ENCODE peak calls at places on chromosomes 2 and 18, in seven cellular contexts. One of them, this sample, is unnamed.

GRCh38 chr2:234631896-234632514 is 135.1 kb upstream of the ARL4C start:
- DNase-seq in GM12864: no peak
- DNase-seq in GM12865: no peak
- DNase-seq in fibroblast of the aortic adventitia: no peak
- DNase-seq in kidney epithelial cell: no peak
- DNase-seq in fibroblast of mammary gland: no peak
- DNase-seq in transverse colon: no peak
- DNase-seq in this sample: no peak

GRCh38 chr2:8685697-8686358 is 4.0 kb downstream of the ID2 start:
- DNase-seq in GM12864: no peak
- DNase-seq in GM12865: peak
- DNase-seq in fibroblast of the aortic adventitia: peak
- DNase-seq in kidney epithelial cell: no peak
- DNase-seq in fibroblast of mammary gland: no peak
- DNase-seq in transverse colon: peak
- DNase-seq in this sample: no peak

GRCh38 chr2:130756041-130756720 is 841 bp downstream of the AMER3 start:
- DNase-seq in GM12864: no peak
- DNase-seq in GM12865: no peak
- DNase-seq in fibroblast of the aortic adventitia: peak
- DNase-seq in kidney epithelial cell: no peak
- DNase-seq in fibroblast of mammary gland: peak
- DNase-seq in transverse colon: no peak
- DNase-seq in this sample: no peak

GRCh38 chr18:73683618-73684238 is 463.9 kb downstream of the FBXO15 start:
- DNase-seq in GM12864: no peak
- DNase-seq in GM12865: no peak
- DNase-seq in fibroblast of the aortic adventitia: peak
- DNase-seq in kidney epithelial cell: no peak
- DNase-seq in fibroblast of mammary gland: peak
- DNase-seq in transverse colon: no peak
- DNase-seq in this sample: no peak

GRCh38 chr2:196356332-196356731 is 185.0 kb upstream of the STK17B start:
- DNase-seq in GM12864: no peak
- DNase-seq in GM12865: no peak
- DNase-seq in fibroblast of the aortic adventitia: no peak
- DNase-seq in kidney epithelial cell: no peak
- DNase-seq in fibroblast of mammary gland: no peak
- DNase-seq in transverse colon: no peak
- DNase-seq in this sample: no peak

GRCh38 chr18:79507076-79507545 is 111.4 kb downstream of the NFATC1 start:
- DNase-seq in GM12864: no peak
- DNase-seq in GM12865: no peak
- DNase-seq in fibroblast of the aortic adventitia: peak
- DNase-seq in kidney epithelial cell: no peak
- DNase-seq in fibroblast of mammary gland: peak
- DNase-seq in transverse colon: peak
- DNase-seq in this sample: no peak

GRCh38 chr2:43731211-43731610 is 42.6 kb upstream of the DYNC2LI1 start:
- DNase-seq in GM12864: no peak
- DNase-seq in GM12865: no peak
- DNase-seq in fibroblast of the aortic adventitia: no peak
- DNase-seq in kidney epithelial cell: no peak
- DNase-seq in fibroblast of mammary gland: no peak
- DNase-seq in transverse colon: no peak
- DNase-seq in this sample: no peak

GRCh38 chr18:54964741-54965140 is 5.5 kb upstream of the CCDC68 start:
- DNase-seq in GM12864: no peak
- DNase-seq in GM12865: no peak
- DNase-seq in fibroblast of the aortic adventitia: peak
- DNase-seq in kidney epithelial cell: no peak
- DNase-seq in fibroblast of mammary gland: no peak
- DNase-seq in transverse colon: no peak
- DNase-seq in this sample: no peak

GRCh38 chr2:38148501-38148900 is 72.5 kb upstream of the CYP1B1 start:
- DNase-seq in GM12864: no peak
- DNase-seq in GM12865: no peak
- DNase-seq in fibroblast of the aortic adventitia: peak
- DNase-seq in kidney epithelial cell: peak
- DNase-seq in fibroblast of mammary gland: peak
- DNase-seq in transverse colon: no peak
- DNase-seq in this sample: no peak

GRCh38 chr2:168089200-168089599 is 158.2 kb downstream of the STK39 start:
- DNase-seq in GM12864: no peak
- DNase-seq in GM12865: peak
- DNase-seq in fibroblast of the aortic adventitia: no peak
- DNase-seq in kidney epithelial cell: no peak
- DNase-seq in fibroblast of mammary gland: no peak
- DNase-seq in transverse colon: no peak
- DNase-seq in this sample: no peak

GRCh38 chr18:49609416-49610284 is 47.8 kb downstream of the LIPG start:
- DNase-seq in GM12864: no peak
- DNase-seq in GM12865: no peak
- DNase-seq in fibroblast of the aortic adventitia: no peak
- DNase-seq in kidney epithelial cell: no peak
- DNase-seq in fibroblast of mammary gland: peak
- DNase-seq in transverse colon: no peak
- DNase-seq in this sample: no peak

GRCh38 chr2:30229596-30229995 is 1.7 kb upstream of the LBH start:
- DNase-seq in GM12864: no peak
- DNase-seq in GM12865: no peak
- DNase-seq in fibroblast of the aortic adventitia: no peak
- DNase-seq in kidney epithelial cell: no peak
- DNase-seq in fibroblast of mammary gland: no peak
- DNase-seq in transverse colon: no peak
- DNase-seq in this sample: no peak

GRCh38 chr2:26300234-26300641 is 45.7 kb upstream of the SELENOI start:
- DNase-seq in GM12864: no peak
- DNase-seq in GM12865: no peak
- DNase-seq in fibroblast of the aortic adventitia: peak
- DNase-seq in kidney epithelial cell: no peak
- DNase-seq in fibroblast of mammary gland: peak
- DNase-seq in transverse colon: peak
- DNase-seq in this sample: no peak

GRCh38 chr2:55157474-55157884 is 74.6 kb downstream of the CLHC1 start:
- DNase-seq in GM12864: no peak
- DNase-seq in GM12865: peak
- DNase-seq in fibroblast of the aortic adventitia: peak
- DNase-seq in kidney epithelial cell: no peak
- DNase-seq in fibroblast of mammary gland: peak
- DNase-seq in transverse colon: no peak
- DNase-seq in this sample: no peak

GRCh38 chr18:62912885-62913284 is 197.5 kb downstream of the PHLPP1 start:
- DNase-seq in GM12864: no peak
- DNase-seq in GM12865: no peak
- DNase-seq in fibroblast of the aortic adventitia: no peak
- DNase-seq in kidney epithelial cell: no peak
- DNase-seq in fibroblast of mammary gland: no peak
- DNase-seq in transverse colon: no peak
- DNase-seq in this sample: no peak

GRCh38 chr18:2390158-2390557 is 181.1 kb downstream of the METTL4 start:
- DNase-seq in GM12864: no peak
- DNase-seq in GM12865: no peak
- DNase-seq in fibroblast of the aortic adventitia: no peak
- DNase-seq in kidney epithelial cell: no peak
- DNase-seq in fibroblast of mammary gland: no peak
- DNase-seq in transverse colon: no peak
- DNase-seq in this sample: no peak

GRCh38 chr2:108616731-108617161 is 82.5 kb downstream of the LIMS1 start:
- DNase-seq in GM12864: no peak
- DNase-seq in GM12865: no peak
- DNase-seq in fibroblast of the aortic adventitia: peak
- DNase-seq in kidney epithelial cell: no peak
- DNase-seq in fibroblast of mammary gland: peak
- DNase-seq in transverse colon: no peak
- DNase-seq in this sample: no peak

GRCh38 chr2:11454824-11455223 is 11.1 kb downstream of the E2F6 start:
- DNase-seq in GM12864: no peak
- DNase-seq in GM12865: no peak
- DNase-seq in fibroblast of the aortic adventitia: no peak
- DNase-seq in kidney epithelial cell: no peak
- DNase-seq in fibroblast of mammary gland: no peak
- DNase-seq in transverse colon: no peak
- DNase-seq in this sample: no peak

GRCh38 chr2:136327162-136327852 is 209.4 kb upstream of the CXCR4 start:
- DNase-seq in GM12864: peak
- DNase-seq in GM12865: peak
- DNase-seq in fibroblast of the aortic adventitia: no peak
- DNase-seq in kidney epithelial cell: peak
- DNase-seq in fibroblast of mammary gland: no peak
- DNase-seq in transverse colon: peak
- DNase-seq in this sample: no peak
- H3K4me3 ChIP-seq in GM12864: no peak
- H3K4me3 ChIP-seq in GM12865: peak
- H3K4me3 ChIP-seq in fibroblast of the aortic adventitia: no peak
- H3K4me3 ChIP-seq in kidney epithelial cell: no peak
- H3K4me3 ChIP-seq in fibroblast of mammary gland: no peak
- H3K4me3 ChIP-seq in transverse colon: peak
- H3K4me3 ChIP-seq in this sample: no peak

DNA sequence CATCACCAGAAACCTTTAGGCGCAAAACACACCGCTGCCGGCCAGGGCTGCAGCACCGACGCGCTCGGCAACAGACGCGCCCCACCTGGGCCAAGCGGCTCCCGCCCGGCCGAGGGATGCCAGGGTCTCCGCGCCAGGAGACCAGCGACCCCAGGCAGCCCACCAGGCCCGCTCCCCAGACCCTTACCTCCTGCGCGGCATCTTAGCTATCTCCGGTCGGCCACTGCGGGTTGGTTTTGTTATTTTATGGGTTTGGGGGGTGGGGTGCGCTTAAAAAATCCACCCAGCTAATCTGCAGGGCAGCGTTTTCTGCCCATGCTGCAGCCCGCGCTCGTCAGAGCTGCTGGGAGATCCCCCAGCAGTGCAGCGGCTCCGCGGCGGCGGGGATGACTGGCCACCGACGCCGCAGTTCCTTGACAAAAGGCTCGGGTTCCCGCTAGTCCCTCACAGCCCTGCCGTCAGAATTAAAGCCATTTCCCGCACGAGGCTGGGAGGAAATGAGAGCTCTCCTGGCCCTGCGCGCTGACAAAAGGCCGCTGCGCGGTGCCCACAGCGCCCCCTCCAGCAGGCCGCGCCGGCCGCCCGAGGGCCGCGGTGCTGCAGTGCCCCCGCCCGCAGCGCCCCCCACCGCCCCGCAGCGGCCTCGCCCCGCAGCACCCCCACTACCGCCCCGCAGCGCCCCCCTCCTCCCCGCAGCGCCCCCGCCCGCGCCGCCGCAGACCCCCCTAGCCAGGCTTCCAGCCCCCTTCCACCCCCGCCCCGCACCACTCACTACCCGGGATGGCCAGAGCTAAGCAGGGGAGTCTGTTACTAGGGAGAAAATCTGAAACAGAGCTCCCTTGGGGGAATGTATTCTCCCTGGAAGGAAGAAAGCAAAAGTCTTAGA is at the start of gene ADD2:
- DNase-seq in GM12864: no peak
- DNase-seq in GM12865: peak
- DNase-seq in fibroblast of the aortic adventitia: peak
- DNase-seq in kidney epithelial cell: no peak
- DNase-seq in fibroblast of mammary gland: peak
- DNase-seq in transverse colon: peak
- DNase-seq in this sample: no peak
- TF ChIP-seq CTCF in GM12864: no peak
- TF ChIP-seq CTCF in GM12865: peak
- TF ChIP-seq CTCF in fibroblast of the aortic adventitia: peak
- TF ChIP-seq CTCF in kidney epithelial cell: peak
- TF ChIP-seq CTCF in fibroblast of mammary gland: no peak
- TF ChIP-seq CTCF in transverse colon: no peak
- TF ChIP-seq CTCF in this sample: no peak

GRCh38 chr2:240520143-240520973 is 37.4 kb downstream of the ANKMY1 start:
- DNase-seq in GM12864: no peak
- DNase-seq in GM12865: no peak
- DNase-seq in fibroblast of the aortic adventitia: no peak
- DNase-seq in kidney epithelial cell: no peak
- DNase-seq in fibroblast of mammary gland: no peak
- DNase-seq in transverse colon: no peak
- DNase-seq in this sample: no peak
- H3K4me3 ChIP-seq in GM12864: no peak
- H3K4me3 ChIP-seq in GM12865: no peak
- H3K4me3 ChIP-seq in fibroblast of the aortic adventitia: peak
- H3K4me3 ChIP-seq in kidney epithelial cell: peak
- H3K4me3 ChIP-seq in fibroblast of mammary gland: peak
- H3K4me3 ChIP-seq in transverse colon: no peak
- H3K4me3 ChIP-seq in this sample: peak

GRCh38 chr2:72864500-72864899 is 22.7 kb upstream of the SPR start:
- DNase-seq in GM12864: no peak
- DNase-seq in GM12865: peak
- DNase-seq in fibroblast of the aortic adventitia: peak
- DNase-seq in kidney epithelial cell: peak
- DNase-seq in fibroblast of mammary gland: peak
- DNase-seq in transverse colon: no peak
- DNase-seq in this sample: no peak

GRCh38 chr2:72863046-72863445 is 24.2 kb upstream of the SPR start:
- DNase-seq in GM12864: no peak
- DNase-seq in GM12865: no peak
- DNase-seq in fibroblast of the aortic adventitia: peak
- DNase-seq in kidney epithelial cell: no peak
- DNase-seq in fibroblast of mammary gland: no peak
- DNase-seq in transverse colon: no peak
- DNase-seq in this sample: no peak

GRCh38 chr2:72862239-72862988 is 24.8 kb upstream of the SPR start:
- DNase-seq in GM12864: peak
- DNase-seq in GM12865: peak
- DNase-seq in fibroblast of the aortic adventitia: peak
- DNase-seq in kidney epithelial cell: peak
- DNase-seq in fibroblast of mammary gland: peak
- DNase-seq in transverse colon: peak
- DNase-seq in this sample: peak

DNA sequence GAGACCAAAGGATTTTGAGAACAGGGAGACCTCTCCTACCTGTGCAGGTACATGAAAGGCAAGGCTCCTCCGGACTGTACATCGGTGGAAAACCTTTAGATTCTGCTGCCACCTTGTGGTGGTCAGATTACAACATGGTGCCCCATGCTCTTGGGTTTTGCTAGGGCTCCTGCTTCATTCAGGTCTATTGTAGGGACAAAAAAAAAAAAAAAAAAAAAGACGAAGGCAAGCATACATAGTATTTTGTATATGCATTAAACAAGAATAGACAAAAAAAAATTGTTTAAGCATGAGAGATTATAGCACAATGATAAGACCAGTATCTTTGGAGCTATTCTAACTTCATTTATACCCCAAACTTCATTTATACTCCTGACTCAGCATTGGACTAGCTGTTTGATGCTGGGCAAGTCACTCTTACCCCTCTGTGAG is 27.4 kb upstream of the SPR start:
- DNase-seq in GM12864: peak
- DNase-seq in GM12865: peak
- DNase-seq in fibroblast of the aortic adventitia: peak
- DNase-seq in kidney epithelial cell: no peak
- DNase-seq in fibroblast of mammary gland: peak
- DNase-seq in transverse colon: peak
- DNase-seq in this sample: no peak
- TF ChIP-seq CTCF in GM12864: peak
- TF ChIP-seq CTCF in GM12865: peak
- TF ChIP-seq CTCF in fibroblast of the aortic adventitia: peak
- TF ChIP-seq CTCF in kidney epithelial cell: peak
- TF ChIP-seq CTCF in fibroblast of mammary gland: peak
- TF ChIP-seq CTCF in transverse colon: peak
- TF ChIP-seq CTCF in this sample: peak